ENCODE peak calls at places on chromosomes 6 and 20, in six cellular contexts. B is activated T-helper 1 cell treated with anti-CD3 and anti-CD28 coated beads, Interleukin-2, amount 50 U/mL, for 16 hours; A is A549; J is activated T-cell treated with anti-CD3 and anti-CD28 coated beads, Interleukin-2, amount 50 U/mL, for 24 hours; U is cardiac fibroblast; D is H9. G is an unnamed sample.

GRCh38 chr20:4046311-4046924 is 31.1 kb upstream of the RNF24 start:
- DNase-seq in B (no peak), A (no peak), J (no peak), U (no peak), D (no peak), G (no peak)

GRCh38 chr6:29651413-29652197 is 5.3 kb upstream of the MOG start:
- DNase-seq in B (no peak), A (peak), J (no peak), U (peak), D (no peak), G (peak)

GRCh38 chr20:23407770-23408467 is 13.4 kb downstream of the NAPB start:
- DNase-seq in B (no peak), A (no peak), J (no peak), U (no peak), D (no peak), G (no peak)

GRCh38 chr6:6596529-6596928 is 8.0 kb downstream of the LY86 start:
- DNase-seq in B (no peak), A (no peak), J (no peak), U (no peak), D (no peak), G (peak)

GRCh38 chr6:125346926-125347563 is 45.3 kb upstream of the HDDC2 start:
- DNase-seq in B (no peak), A (no peak), J (no peak), U (no peak), D (no peak), G (no peak)

GRCh38 chr20:11810316-11811130 is 107.2 kb upstream of the BTBD3 start:
- DNase-seq in B (no peak), A (no peak), J (no peak), U (peak), D (no peak), G (no peak)

GRCh38 chr20:12965212-12965879 is 43.4 kb upstream of the SPTLC3 start:
- DNase-seq in B (no peak), A (no peak), J (no peak), U (no peak), D (no peak), G (no peak)

GRCh38 chr6:167703781-167704180 is 122.9 kb upstream of the AFDN start:
- DNase-seq in B (no peak), A (no peak), J (no peak), U (no peak), D (peak), G (no peak)

GRCh38 chr6:142728910-142729481 is 216.0 kb downstream of the HIVEP2 start:
- DNase-seq in B (no peak), A (no peak), J (no peak), U (peak), D (no peak), G (peak)

GRCh38 chr20:32528291-32528891 is 56.7 kb downstream of the NOL4L start:
- DNase-seq in B (no peak), A (no peak), J (peak), U (no peak), D (no peak), G (no peak)